ENCODE peak calls at places on chromosomes 16 and 17, in six cellular contexts. R is substantia nigra, E is GM10248, J is RCC 7860, N is endodermal cell, X is colonic mucosa. P is an unnamed sample.

GRCh38 chr17:50347087-50347893 is 1.4 kb downstream of the XYLT2 start:
- DNase-seq in R (no peak), E (no peak), J (no peak), X (no peak), N (peak; percentile 80), P (no peak)

GRCh38 chr16:25289466-25289865 is 31.8 kb upstream of the ZKSCAN2 start:
- DNase-seq in X (no peak), E (no peak), R (no peak), J (no peak), N (no peak), P (no peak)

GRCh38 chr16:72324578-72324977 is 152.6 kb upstream of the PMFBP1 start:
- DNase-seq in R (no peak), J (no peak), E (no peak), N (no peak), X (no peak), P (no peak)

GRCh38 chr16:48542020-48542473 is 67.9 kb downstream of the N4BP1 start:
- DNase-seq in R (peak; percentile 76), X (peak; percentile 57), N (no peak), E (no peak), J (no peak), P (no peak)

GRCh38 chr17:79044462-79044861 is 20.5 kb downstream of the C1QTNF1 start:
- DNase-seq in E (no peak), J (no peak), X (no peak), R (no peak), N (no peak), P (no peak)

GRCh38 chr16:68901910-68902309 is 58.6 kb downstream of the TANGO6 start:
- DNase-seq in J (no peak), E (no peak), R (no peak), N (no peak), X (no peak), P (no peak)

GRCh38 chr17:73393962-73394361 is 82.2 kb upstream of the CDC42EP4 start:
- DNase-seq in J (no peak), R (no peak), X (no peak), N (peak; percentile 78), E (no peak), P (no peak)

GRCh38 chr17:38798614-38799500 is 499 bp downstream of the PIP4K2B start:
- DNase-seq in E (no peak), R (no peak), N (peak; percentile 79), J (peak; percentile 29), X (peak; percentile 54), P (peak; percentile 7)

GRCh38 chr16:83473109-83473508 is 334.7 kb upstream of the HSBP1 start:
- DNase-seq in J (no peak), X (no peak), N (no peak), R (no peak), E (no peak), P (no peak)

GRCh38 chr16:49859139-49859947 is 3.4 kb upstream of the ZNF423 start:
- DNase-seq in N (peak; percentile 67), X (peak; percentile 72), E (no peak), R (no peak), J (no peak), P (no peak)

GRCh38 chr17:43334744-43335400 is 63.9 kb upstream of the ARL4D start:
- DNase-seq in N (no peak), X (no peak), J (no peak), R (no peak), E (no peak), P (no peak)

GRCh38 chr17:72445055-72445991 is 324.5 kb downstream of the SOX9 start:
- DNase-seq in N (no peak), R (peak; percentile 59), J (no peak), X (peak; percentile 84), E (no peak), P (peak; percentile 67)

GRCh38 chr16:12362482-12363458 is 386.2 kb downstream of the SNX29 start:
- DNase-seq in R (no peak), N (no peak), E (no peak), X (peak; percentile 27), J (no peak), P (no peak)

GRCh38 chr16:85169333-85170065 is 57.2 kb upstream of the CIBAR2 start:
- DNase-seq in X (no peak), J (no peak), N (peak; percentile 74), R (no peak), E (no peak), P (peak; percentile 9)

P was measured in LoVo.